ENCODE peak calls at places on chromosomes 5 and 9, in nine cellular contexts. L, A, Q, J, G, B, Z, T and D are unnamed samples.

GRCh38 chr9:114504341-114505186 is 709 bp downstream of the WHRN start:
- DNase-seq in L (peak), A (peak), Q (no peak), J (peak), G (no peak), B (peak), Z (peak), T (no peak), D (peak)

GRCh38 chr9:36051317-36051716 is 14.6 kb downstream of the RECK start:
- DNase-seq in L (no peak), A (no peak), Q (no peak), J (no peak), G (no peak), B (no peak), Z (no peak), T (no peak), D (no peak)

GRCh38 chr9:132040808-132041207 is 38.9 kb downstream of the MED27 start:
- DNase-seq in L (no peak), A (no peak), Q (no peak), J (no peak), G (no peak), B (no peak), Z (no peak), T (no peak), D (no peak)

GRCh38 chr9:98173181-98173580 is 19.3 kb downstream of the CORO2A start:
- DNase-seq in L (no peak), A (no peak), Q (no peak), J (peak), G (no peak), B (no peak), Z (no peak), T (no peak), D (no peak)

GRCh38 chr9:108217601-108218190 is 638.1 kb downstream of the ACTL7B start:
- DNase-seq in L (no peak), A (no peak), Q (no peak), J (no peak), G (no peak), B (peak), Z (no peak), T (no peak), D (peak)

GRCh38 chr5:150075233-150075632 is 11.1 kb downstream of the CSF1R start:
- DNase-seq in L (no peak), A (no peak), Q (no peak), J (no peak), G (no peak), B (no peak), Z (no peak), T (no peak), D (no peak)

GRCh38 chr5:74839228-74839627 is 27.0 kb downstream of the FAM169A start:
- DNase-seq in L (no peak), A (no peak), Q (no peak), J (no peak), G (peak), B (no peak), Z (no peak), T (no peak), D (no peak)

GRCh38 chr5:9947231-9947693 is 302.4 kb downstream of the ATPSCKMT start:
- DNase-seq in L (no peak), A (peak), Q (no peak), J (no peak), G (peak), B (peak), Z (no peak), T (no peak), D (no peak)

GRCh38 chr5:148957591-148958202 is 105.2 kb downstream of the SH3TC2 start:
- DNase-seq in L (no peak), A (peak), Q (peak), J (no peak), G (peak), B (no peak), Z (no peak), T (no peak), D (peak)

GRCh38 chr5:76579166-76579765 is 43.9 kb downstream of the F2RL2 start:
- DNase-seq in L (no peak), A (no peak), Q (peak), J (no peak), G (no peak), B (peak), Z (no peak), T (no peak), D (peak)

GRCh38 chr5:162719720-162720119 is 652.1 kb downstream of the GABRG2 start:
- DNase-seq in L (no peak), A (no peak), Q (no peak), J (no peak), G (no peak), B (no peak), Z (no peak), T (no peak), D (no peak)

GRCh38 chr9:89422151-89422918 is 75.6 kb downstream of the SEMA4D start:
- DNase-seq in L (no peak), A (peak), Q (peak), J (no peak), G (peak), B (peak), Z (no peak), T (no peak), D (peak)

GRCh38 chr9:92970467-92970923 is 23.2 kb downstream of the FGD3 start:
- DNase-seq in L (no peak), A (no peak), Q (peak), J (no peak), G (no peak), B (peak), Z (no peak), T (peak), D (no peak)

GRCh38 chr9:1514241-1514640 is 464.1 kb downstream of the DMRT2 start:
- DNase-seq in L (no peak), A (no peak), Q (no peak), J (no peak), G (no peak), B (no peak), Z (no peak), T (no peak), D (no peak)

GRCh38 chr9:89476546-89476945 is 21.4 kb downstream of the SEMA4D start:
- DNase-seq in L (no peak), A (no peak), Q (no peak), J (peak), G (no peak), B (no peak), Z (no peak), T (no peak), D (no peak)

GRCh38 chr5:96940586-96940985 is 4.7 kb downstream of the LNPEP start:
- DNase-seq in L (no peak), A (no peak), Q (no peak), J (no peak), G (no peak), B (peak), Z (no peak), T (no peak), D (no peak)

GRCh38 chr5:88045931-88046461 is 222.6 kb downstream of the TMEM161B start:
- DNase-seq in L (no peak), A (no peak), Q (no peak), J (no peak), G (no peak), B (peak), Z (no peak), T (no peak), D (no peak)

GRCh38 chr5:178206166-178207101 is 2.1 kb downstream of the HNRNPAB start:
- DNase-seq in L (no peak), A (peak), Q (no peak), J (peak), G (no peak), B (peak), Z (no peak), T (no peak), D (peak)

GRCh38 chr9:101387871-101388506 is 3.2 kb upstream of the BAAT start:
- DNase-seq in L (no peak), A (peak), Q (peak), J (no peak), G (peak), B (peak), Z (no peak), T (no peak), D (peak)

GRCh38 chr9:16266648-16267276 is 603.7 kb downstream of the BNC2 start:
- DNase-seq in L (no peak), A (no peak), Q (peak), J (no peak), G (no peak), B (no peak), Z (no peak), T (no peak), D (no peak)

GRCh38 chr9:111743275-111743674 is 51.5 kb downstream of the SHOC1 start:
- DNase-seq in L (no peak), A (peak), Q (peak), J (no peak), G (no peak), B (peak), Z (no peak), T (no peak), D (peak)

GRCh38 chr5:82290908-82291307 is 12.8 kb upstream of the RPS23 start:
- DNase-seq in L (no peak), A (no peak), Q (no peak), J (no peak), G (no peak), B (no peak), Z (no peak), T (no peak), D (no peak)

DNA sequence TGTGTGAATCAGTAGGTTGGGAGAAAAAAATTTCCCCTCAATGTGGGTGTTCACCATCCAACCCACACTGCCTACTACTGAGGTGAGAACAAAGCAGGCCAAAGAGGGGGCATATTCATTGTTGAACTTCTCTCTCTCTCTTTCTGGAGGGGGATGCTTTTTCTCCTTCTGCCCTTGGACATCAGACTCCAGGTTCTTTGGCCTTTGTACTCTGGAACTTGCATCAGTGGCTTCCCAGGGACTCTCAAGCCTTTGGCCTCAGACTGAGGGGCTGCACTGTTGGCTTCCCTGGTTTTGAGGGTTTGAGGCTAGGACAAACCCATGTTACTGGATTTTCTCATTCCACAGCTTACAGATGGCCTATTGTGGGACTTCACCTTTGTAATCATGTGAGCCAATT is 417.2 kb downstream of the ELAVL2 start:
- DNase-seq in L (no peak), A (no peak), Q (no peak), J (no peak), G (no peak), B (no peak), Z (no peak), T (no peak), D (no peak)
- TF ChIP-seq CTCF in L (no peak), A (no peak), Q (no peak), J (no peak), G (no peak), B (no peak), Z (no peak), T (no peak), D (no peak)

DNA sequence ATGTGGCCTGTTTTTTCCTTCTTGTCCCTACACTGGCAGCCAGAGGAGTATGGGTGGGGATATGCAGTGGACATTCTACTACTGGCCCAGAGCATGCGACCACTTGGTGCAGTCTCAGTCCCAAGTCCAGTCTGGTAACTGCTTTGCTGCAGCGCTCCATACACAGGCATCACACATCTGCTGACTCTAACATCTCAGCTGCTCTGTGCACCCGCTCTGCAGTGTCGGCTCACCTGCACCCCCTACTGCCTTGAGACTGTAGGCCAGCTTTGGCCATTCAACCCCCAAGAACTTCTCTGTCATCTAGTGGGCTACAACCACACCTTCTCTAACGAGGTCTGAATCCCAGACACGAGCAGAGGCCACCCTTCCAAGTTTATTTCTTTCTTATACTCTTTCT is 46.4 kb upstream of the SLCO6A1 start:
- DNase-seq in L (no peak), A (peak), Q (peak), J (no peak), G (peak), B (no peak), Z (no peak), T (no peak), D (no peak)
- TF ChIP-seq CTCF in L (no peak), A (peak), Q (peak), J (no peak), G (peak), B (peak), Z (no peak), T (peak), D (peak)

GRCh38 chr9:129884220-129885017 is 49.2 kb downstream of the USP20 start:
- DNase-seq in L (peak), A (peak), Q (peak), J (peak), G (peak), B (peak), Z (peak), T (peak), D (peak)
- TF ChIP-seq CTCF in L (no peak), A (no peak), Q (no peak), J (no peak), G (no peak), B (no peak), Z (no peak), T (no peak), D (no peak)

DNA sequence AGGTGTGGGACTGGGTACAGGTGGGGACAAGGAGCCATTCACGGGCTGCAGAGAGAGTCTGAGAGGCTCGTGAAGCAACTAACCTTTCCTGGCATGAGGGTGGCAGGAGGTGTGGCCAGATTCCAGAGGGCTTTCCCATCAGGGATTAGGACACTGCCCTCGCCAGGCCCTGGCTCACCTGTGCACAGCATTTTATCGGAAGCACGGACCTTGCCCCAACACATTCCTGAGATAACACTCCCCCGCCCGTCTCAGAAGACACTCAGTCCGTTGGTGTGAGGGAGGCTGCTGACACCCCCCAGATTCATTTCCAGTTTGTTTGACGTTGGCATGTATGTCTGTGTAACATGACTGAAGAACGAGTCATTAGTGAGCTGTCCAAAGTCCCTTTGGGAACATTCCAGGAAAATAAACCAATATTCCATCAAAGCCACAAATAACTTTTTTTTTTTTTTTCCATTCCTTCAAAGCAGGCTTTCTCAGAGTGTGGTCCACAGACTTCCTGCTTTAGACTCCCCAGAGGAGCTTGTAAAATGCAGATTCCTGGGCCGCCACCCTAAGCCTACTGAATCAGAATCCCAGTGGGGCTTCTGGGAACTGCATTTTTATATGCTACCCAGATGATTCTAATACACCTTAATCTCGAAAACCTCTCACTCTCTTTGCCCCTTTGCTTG is 23.4 kb downstream of the WWC1 start:
- DNase-seq in L (peak), A (peak), Q (no peak), J (no peak), G (no peak), B (peak), Z (peak), T (peak), D (peak)
- TF ChIP-seq CTCF in L (peak), A (peak), Q (no peak), J (no peak), G (no peak), B (no peak), Z (no peak), T (no peak), D (no peak)